ENCODE peak calls at places on chromosomes 6 and 20, in four cellular contexts. U is CD8-positive, alpha-beta T cell; I is fibroblast of lung; A is choroid plexus epithelial cell. N is an unnamed sample.
A peak's percentile ranks its signal among the peaks of the same experiment; 100 is the strongest.

GRCh38 chr20:44355503-44356352 is at the start of gene HNF4A:
- DNase-seq in U (no peak), I (no peak), A (no peak), N (no peak)

GRCh38 chr6:39947611-39948068 is 13.4 kb upstream of the MOCS1 start:
- DNase-seq in A (no peak), I (no peak), U (no peak), N (no peak)

GRCh38 chr6:134177753-134178229 is 125.4 kb upstream of the SLC2A12 start:
- DNase-seq in A (peak; percentile 67), U (no peak), I (peak; percentile 56), N (no peak)

GRCh38 chr6:33578588-33579011 is 1.5 kb downstream of the BAK1 start:
- DNase-seq in U (no peak), I (no peak), A (no peak), N (no peak)

GRCh38 chr6:120468486-120468885 is 865.8 kb downstream of the TBC1D32 start:
- DNase-seq in U (no peak), I (no peak), A (no peak), N (no peak)

GRCh38 chr6:157020398-157021266 is 243.5 kb downstream of the ARID1B start:
- DNase-seq in U (peak; percentile 46), A (peak; percentile 67), I (peak; percentile 62), N (no peak)

GRCh38 chr20:38805958-38806854 is 709 bp downstream of the PPP1R16B start:
- DNase-seq in U (peak; percentile 31), A (no peak), I (no peak), N (peak; percentile 64)

GRCh38 chr6:17159240-17159639 is 57.4 kb downstream of the STMND1 start:
- DNase-seq in A (no peak), U (no peak), I (no peak), N (no peak)

GRCh38 chr6:163263196-163263595 is 151.3 kb upstream of the QKI start:
- DNase-seq in I (peak; percentile 52), U (no peak), A (peak; percentile 76), N (no peak)

GRCh38 chr6:41976794-41977484 is 35.3 kb upstream of the CCND3 start:
- DNase-seq in I (peak; percentile 89), A (peak; percentile 91), U (no peak), N (no peak)

GRCh38 chr6:147395158-147395557 is 113.3 kb upstream of the SAMD5 start:
- DNase-seq in A (peak; percentile 57), U (no peak), I (peak; percentile 25), N (no peak)

GRCh38 chr20:17889226-17889625 is 79.4 kb downstream of the SNX5 start:
- DNase-seq in A (no peak), U (no peak), I (peak; percentile 41), N (no peak)

GRCh38 chr6:37538107-37538506 is 38.4 kb upstream of the CCDC167 start:
- DNase-seq in I (no peak), U (no peak), A (no peak), N (no peak)
- TF ChIP-seq CTCF in I (no peak), U (no peak), A (peak; percentile 48), N (no peak)

GRCh38 chr6:3372184-3372846 is 84.5 kb downstream of the SLC22A23 start:
- DNase-seq in I (no peak), U (no peak), A (no peak), N (no peak)
- TF ChIP-seq CTCF in I (no peak), U (no peak), A (peak; percentile 41), N (no peak)

GRCh38 chr20:5675103-5676091 is 74.8 kb upstream of the SHLD1 start:
- DNase-seq in I (no peak), U (no peak), A (peak; percentile 30), N (no peak)

GRCh38 chr20:5670137-5670536 is 80.1 kb upstream of the SHLD1 start:
- DNase-seq in A (no peak), I (no peak), U (no peak), N (no peak)

GRCh38 chr20:5677389-5677788 is 72.8 kb upstream of the SHLD1 start:
- DNase-seq in U (no peak), I (no peak), A (no peak), N (no peak)

GRCh38 chr20:5670874-5671273 is 79.3 kb upstream of the SHLD1 start:
- DNase-seq in I (no peak), U (no peak), A (no peak), N (no peak)

DNA sequence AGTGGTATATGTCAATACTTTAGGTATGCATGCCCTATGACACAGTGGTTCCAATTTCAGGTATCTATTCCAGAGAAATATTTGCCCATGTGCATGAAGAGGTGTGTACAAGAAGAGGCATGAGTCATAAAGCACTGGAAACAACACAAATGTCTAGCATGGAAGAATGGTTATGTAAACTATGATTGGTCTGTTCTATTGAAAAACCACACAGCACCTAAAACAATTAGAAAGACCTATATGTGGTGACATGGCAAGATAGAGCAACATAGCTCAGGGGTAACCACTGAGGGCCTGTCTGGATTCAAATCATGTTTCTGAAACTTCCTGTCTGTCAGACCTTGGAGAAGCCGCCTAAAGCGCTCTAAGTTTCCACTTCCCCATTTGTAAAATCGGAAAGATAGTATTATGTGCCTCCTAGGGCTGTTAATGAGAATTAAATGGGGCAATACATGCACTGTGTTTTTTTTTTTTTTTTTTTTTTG is 76.0 kb upstream of the SHLD1 start:
- DNase-seq in U (no peak), A (peak; percentile 53), I (peak; percentile 44), N (no peak)
- TF ChIP-seq CTCF in U (no peak), A (no peak), I (no peak), N (no peak)

GRCh38 chr6:4295789-4296165 is 160.4 kb upstream of the ECI2 start:
- DNase-seq in I (no peak), A (no peak), U (no peak), N (no peak)
- TF ChIP-seq CTCF in I (no peak), A (no peak), U (no peak), N (no peak)

N was measured in activated B cell treated with CpG ODN at 0.5 μM for 24 hours.